ENCODE peak calls at places on chromosomes 5 and 9, in eight cellular contexts. D, F, E, Y, Z, I, G and Q are unnamed samples.

GRCh38 chr5:97427235-97427634 is 244.2 kb upstream of the RIOK2 start:
- DNase-seq in D (no peak), F (no peak), E (no peak), Y (no peak), Z (no peak), I (no peak), G (no peak), Q (no peak)

GRCh38 chr5:139012170-139012569 is 137.0 kb upstream of the LRRTM2 start:
- DNase-seq in D (no peak), F (no peak), E (no peak), Y (no peak), Z (no peak), I (no peak), G (no peak), Q (no peak)

GRCh38 chr9:93096131-93096802 is at the start of gene CARD19:
- DNase-seq in D (peak), F (peak), E (no peak), Y (peak), Z (peak), I (peak), G (no peak), Q (peak)

GRCh38 chr5:164868761-164869160 is 1363.3 kb downstream of the MAT2B start:
- DNase-seq in D (no peak), F (no peak), E (no peak), Y (peak), Z (peak), I (no peak), G (no peak), Q (no peak)

GRCh38 chr9:107633375-107633774 is 143.8 kb upstream of the KLF4 start:
- DNase-seq in D (no peak), F (no peak), E (no peak), Y (no peak), Z (no peak), I (no peak), G (no peak), Q (no peak)

GRCh38 chr5:109328626-109329025 is 81.1 kb downstream of the PJA2 start:
- DNase-seq in D (peak), F (no peak), E (peak), Y (no peak), Z (no peak), I (no peak), G (no peak), Q (no peak)

GRCh38 chr9:83955985-83956287 is 24.1 kb downstream of the HNRNPK start:
- DNase-seq in D (no peak), F (no peak), E (no peak), Y (peak), Z (no peak), I (no peak), G (no peak), Q (no peak)

GRCh38 chr9:131406567-131407436 is 12.9 kb downstream of the PRRC2B start:
- DNase-seq in D (no peak), F (no peak), E (no peak), Y (no peak), Z (no peak), I (peak), G (no peak), Q (no peak)

GRCh38 chr5:160507181-160507811 is 85.6 kb downstream of the PTTG1 start:
- DNase-seq in D (peak), F (peak), E (peak), Y (no peak), Z (no peak), I (peak), G (peak), Q (peak)

DNA sequence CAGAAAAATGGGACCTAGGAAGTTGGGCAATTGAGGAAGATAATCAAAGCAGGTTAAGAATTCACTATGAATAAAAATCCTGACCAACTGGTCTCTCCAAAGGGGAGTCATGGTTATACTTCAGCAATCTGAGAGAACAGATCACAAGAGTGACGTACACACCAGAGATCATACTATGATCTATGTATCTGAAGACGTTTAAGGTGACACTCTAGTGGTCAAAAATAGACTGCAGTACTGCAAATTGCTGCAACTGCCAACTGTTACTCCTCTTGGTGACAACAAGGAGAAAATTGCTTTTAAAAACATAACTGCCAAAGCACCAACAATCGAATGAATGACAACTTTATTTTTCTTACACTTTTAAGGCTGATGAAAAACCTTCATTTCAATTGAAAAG is 4.9 kb downstream of the AK6 start:
- DNase-seq in D (peak), F (peak), E (peak), Y (peak), Z (no peak), I (peak), G (no peak), Q (peak)
- TF ChIP-seq CTCF in D (peak), F (peak), E (peak), Y (no peak), Z (peak), I (peak), G (peak), Q (peak)

DNA sequence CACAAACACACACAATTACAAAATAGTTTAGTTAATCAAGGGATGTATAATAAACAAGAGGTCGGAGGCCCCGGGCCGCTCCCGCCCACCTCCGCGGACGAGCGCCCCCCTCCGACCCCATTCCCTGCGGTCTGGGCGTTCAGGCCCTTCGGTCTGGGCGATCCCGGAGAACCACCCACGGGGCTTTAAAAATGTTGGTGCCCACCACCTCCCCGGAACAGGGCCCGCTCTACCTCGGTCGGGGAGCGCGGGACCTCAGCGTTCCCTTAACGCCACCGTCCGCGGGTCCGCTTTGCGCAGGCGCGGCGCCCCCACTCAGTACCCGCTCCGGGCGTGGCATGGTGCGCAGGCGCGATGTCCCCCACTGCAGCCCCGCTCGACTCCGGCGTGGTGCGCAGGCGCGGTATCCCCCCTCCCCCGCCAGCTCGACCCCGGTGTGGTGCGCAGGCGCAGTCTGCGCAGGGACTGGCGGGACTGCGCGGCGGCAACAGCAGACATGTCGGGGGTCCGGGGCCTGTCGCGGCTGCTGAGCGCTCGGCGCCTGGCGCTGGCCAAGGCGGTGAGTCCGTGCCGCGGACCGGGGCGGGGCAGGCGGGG is at the start of the genes CCDC127 and SDHA:
- DNase-seq in D (peak), F (peak), E (peak), Y (peak), Z (peak), I (peak), G (peak), Q (peak)
- TF ChIP-seq CTCF in D (peak), F (peak), E (peak), Y (peak), Z (peak), I (peak), G (peak), Q (peak)

GRCh38 chr5:78627175-78627574 is 21.4 kb downstream of the LHFPL2 start:
- DNase-seq in D (no peak), F (no peak), E (no peak), Y (no peak), Z (no peak), I (peak), G (no peak), Q (peak)
- TF ChIP-seq CTCF in D (peak), F (peak), E (peak), Y (no peak), Z (peak), I (peak), G (peak), Q (peak)

DNA sequence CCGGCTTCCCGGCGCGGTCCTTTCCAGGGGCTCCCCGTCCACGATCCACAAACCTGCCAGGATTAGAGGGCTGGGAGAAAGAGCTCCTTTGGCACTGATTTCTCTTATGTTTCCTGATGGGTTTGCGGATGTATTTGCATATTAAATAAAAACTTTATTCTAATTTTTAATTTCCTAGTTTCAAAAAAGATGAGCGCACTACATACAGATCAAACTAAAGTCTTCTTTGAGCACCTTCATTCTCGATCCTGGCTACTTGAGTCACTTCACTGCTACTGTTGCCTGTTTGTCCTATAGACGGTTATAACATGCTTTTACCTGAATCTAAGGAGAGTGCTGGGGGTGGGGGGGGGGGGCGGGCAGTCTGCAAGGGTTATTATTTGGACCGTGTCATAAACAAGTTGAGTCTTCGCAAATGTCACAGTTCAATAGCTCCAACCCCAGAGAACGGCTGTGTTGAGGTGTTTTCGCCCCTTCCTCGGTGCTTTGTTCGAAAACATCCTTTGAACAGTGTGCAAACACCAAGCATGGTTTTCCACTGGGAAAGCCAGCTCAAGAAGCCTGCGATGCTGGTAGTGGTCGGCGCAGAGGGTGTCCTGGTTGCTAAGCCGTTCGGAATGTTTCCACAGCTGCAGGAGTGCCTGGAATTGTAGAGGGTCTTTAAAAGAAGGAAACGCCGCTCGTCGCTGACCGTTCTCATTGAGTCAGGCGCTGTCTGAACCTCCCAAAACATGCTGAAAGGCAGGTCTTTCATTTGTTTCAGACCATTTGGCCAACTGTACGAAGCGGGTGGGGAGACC is 1.1 kb upstream of the STK10 start:
- DNase-seq in D (peak), F (no peak), E (no peak), Y (no peak), Z (no peak), I (peak), G (peak), Q (peak)
- TF ChIP-seq CTCF in D (no peak), F (no peak), E (no peak), Y (no peak), Z (no peak), I (no peak), G (no peak), Q (no peak)

DNA sequence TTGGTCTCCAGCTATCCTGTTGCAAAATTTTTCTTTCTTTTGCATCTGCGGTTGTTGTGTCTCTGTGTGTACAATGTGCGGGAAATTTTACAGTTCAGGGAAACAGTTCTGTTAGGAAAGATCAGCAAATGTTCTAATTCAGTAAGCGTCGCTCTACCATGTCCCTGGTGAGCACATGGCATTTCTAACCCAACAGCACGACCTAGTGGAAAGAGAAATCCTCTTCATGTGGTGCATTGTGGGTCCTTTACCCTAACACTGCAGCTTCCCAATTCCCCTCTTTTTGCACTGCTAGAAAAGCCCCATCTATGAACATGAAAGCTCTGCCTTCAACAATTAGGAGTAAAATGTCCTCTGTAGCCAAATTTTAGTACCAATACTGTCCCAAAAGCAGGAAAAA is 974.2 kb upstream of the CDH9 start:
- DNase-seq in D (no peak), F (no peak), E (no peak), Y (no peak), Z (peak), I (no peak), G (no peak), Q (no peak)
- TF ChIP-seq CTCF in D (no peak), F (no peak), E (peak), Y (no peak), Z (peak), I (no peak), G (no peak), Q (no peak)

GRCh38 chr9:136530472-136531089 is 15.3 kb downstream of the NOTCH1 start:
- DNase-seq in D (no peak), F (no peak), E (no peak), Y (no peak), Z (no peak), I (no peak), G (no peak), Q (no peak)
- TF ChIP-seq CTCF in D (no peak), F (no peak), E (no peak), Y (no peak), Z (no peak), I (no peak), G (no peak), Q (no peak)

DNA sequence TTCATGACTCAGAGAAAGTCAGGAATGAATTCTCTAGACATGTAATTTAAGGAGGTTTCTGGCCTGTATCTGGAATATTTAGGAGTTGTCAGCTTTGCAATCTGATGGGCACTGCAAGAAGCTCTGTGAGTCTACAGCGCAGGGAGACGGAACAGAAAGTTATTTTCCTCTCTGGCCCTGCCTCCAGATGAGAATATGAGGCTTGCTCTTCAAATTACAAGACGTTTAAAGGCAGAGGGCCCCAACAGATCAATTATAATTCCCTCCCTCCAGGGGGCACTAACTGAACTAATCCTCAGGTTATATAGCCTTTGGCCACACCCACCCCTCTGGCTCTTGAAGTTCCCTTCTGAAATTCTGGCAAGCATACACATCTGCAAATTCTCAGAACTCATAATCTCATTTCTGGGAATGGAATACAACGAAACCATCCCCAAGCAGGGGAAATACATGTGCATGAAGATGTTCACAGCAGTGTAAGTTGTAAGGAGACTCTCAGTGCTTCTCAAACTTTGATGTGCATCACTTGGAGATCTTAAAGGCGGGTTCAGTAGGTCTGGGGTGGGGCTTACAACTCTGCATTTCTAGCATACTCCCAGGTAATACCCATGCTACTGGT is 307.6 kb downstream of the CWC27 start:
- DNase-seq in D (peak), F (peak), E (peak), Y (peak), Z (peak), I (peak), G (no peak), Q (peak)
- TF ChIP-seq CTCF in D (peak), F (peak), E (peak), Y (peak), Z (peak), I (no peak), G (peak), Q (peak)

GRCh38 chr5:119022017-119022745 is 33.8 kb upstream of the DTWD2 start:
- DNase-seq in D (peak), F (peak), E (peak), Y (peak), Z (peak), I (peak), G (peak), Q (peak)
- TF ChIP-seq CTCF in D (peak), F (peak), E (peak), Y (peak), Z (peak), I (peak), G (peak), Q (peak)

GRCh38 chr5:181170996-181171395 is 23.6 kb downstream of the OR2V2 start:
- DNase-seq in D (peak), F (no peak), E (peak), Y (no peak), Z (no peak), I (peak), G (peak), Q (no peak)

GRCh38 chr5:181171782-181172181 is 24.4 kb downstream of the OR2V2 start:
- DNase-seq in D (no peak), F (no peak), E (no peak), Y (no peak), Z (no peak), I (no peak), G (no peak), Q (no peak)

GRCh38 chr5:181173027-181173419 is 25.6 kb downstream of the OR2V2 start:
- DNase-seq in D (no peak), F (no peak), E (no peak), Y (no peak), Z (peak), I (no peak), G (no peak), Q (no peak)

GRCh38 chr5:181176258-181176952 is 28.6 kb downstream of the TRIM7 start:
- DNase-seq in D (no peak), F (no peak), E (no peak), Y (no peak), Z (no peak), I (no peak), G (no peak), Q (no peak)

GRCh38 chr5:181173420-181174342 is 26.3 kb downstream of the OR2V2 start:
- DNase-seq in D (peak), F (peak), E (peak), Y (no peak), Z (peak), I (peak), G (no peak), Q (peak)
- TF ChIP-seq CTCF in D (no peak), F (peak), E (no peak), Y (peak), Z (no peak), I (no peak), G (no peak), Q (no peak)

GRCh38 chr9:82558855-82559615 is 503.9 kb downstream of the RASEF start:
- DNase-seq in D (peak), F (no peak), E (no peak), Y (no peak), Z (no peak), I (peak), G (no peak), Q (peak)

GRCh38 chr9:82553654-82554366 is 509.1 kb downstream of the RASEF start:
- DNase-seq in D (peak), F (no peak), E (no peak), Y (no peak), Z (no peak), I (no peak), G (no peak), Q (no peak)

GRCh38 chr9:82552784-82553183 is 510.2 kb downstream of the RASEF start:
- DNase-seq in D (no peak), F (no peak), E (no peak), Y (no peak), Z (no peak), I (no peak), G (no peak), Q (no peak)

GRCh38 chr9:82554381-82554780 is 508.6 kb downstream of the RASEF start:
- DNase-seq in D (no peak), F (no peak), E (no peak), Y (no peak), Z (no peak), I (no peak), G (no peak), Q (no peak)

DNA sequence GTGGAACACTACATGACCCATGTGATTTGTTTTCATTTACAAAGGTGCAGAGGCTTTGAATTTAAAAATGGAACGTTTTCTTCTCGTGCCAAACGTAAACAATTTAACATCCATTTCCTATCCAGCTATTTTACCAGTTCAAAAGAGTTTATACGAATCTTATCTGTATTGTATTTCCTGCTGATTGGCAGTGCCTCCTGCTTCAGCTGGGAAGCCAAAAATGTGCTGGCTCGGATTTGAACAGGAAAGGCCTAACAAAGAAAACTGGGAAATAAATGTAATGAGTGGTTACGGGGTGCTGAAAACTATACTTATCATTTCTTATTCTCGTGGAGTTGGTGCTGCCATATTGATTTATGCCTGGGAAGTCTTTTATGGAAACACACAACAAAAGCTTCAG is 507.5 kb downstream of the RASEF start:
- DNase-seq in D (no peak), F (no peak), E (no peak), Y (no peak), Z (no peak), I (no peak), G (no peak), Q (no peak)
- TF ChIP-seq CTCF in D (no peak), F (no peak), E (no peak), Y (no peak), Z (no peak), I (no peak), G (no peak), Q (no peak)